ENCODE peak calls at places on chromosomes 3 and 15, in six cellular contexts. One of them, this sample, is unnamed.

GRCh38 chr15:31265090-31265870 is 61.4 kb upstream of the KLF13 start:
- DNase-seq in neural progenitor cell: peak; percentile 9
- DNase-seq in A549: no peak
- DNase-seq in left lung: no peak
- DNase-seq in PC-3: no peak
- DNase-seq in sigmoid colon: peak; percentile 53
- DNase-seq in this sample: peak; percentile 3

GRCh38 chr3:162538466-162538865 is 1041.9 kb downstream of the OTOL1 start:
- DNase-seq in left lung: no peak
- DNase-seq in sigmoid colon: no peak
- DNase-seq in neural progenitor cell: no peak
- DNase-seq in A549: no peak
- DNase-seq in PC-3: no peak
- DNase-seq in this sample: no peak

GRCh38 chr15:100771745-100772144 is 107.9 kb upstream of the ALDH1A3 start:
- DNase-seq in PC-3: no peak
- DNase-seq in sigmoid colon: no peak
- DNase-seq in neural progenitor cell: no peak
- DNase-seq in left lung: no peak
- DNase-seq in A549: no peak
- DNase-seq in this sample: no peak

GRCh38 chr3:101811875-101812274 is 32.9 kb downstream of the NXPE3 start:
- DNase-seq in A549: no peak
- DNase-seq in neural progenitor cell: no peak
- DNase-seq in PC-3: no peak
- DNase-seq in left lung: no peak
- DNase-seq in sigmoid colon: no peak
- DNase-seq in this sample: no peak

GRCh38 chr3:50536471-50537180 is 30.9 kb downstream of the C3orf18 start:
- DNase-seq in sigmoid colon: no peak
- DNase-seq in left lung: no peak
- DNase-seq in A549: no peak
- DNase-seq in PC-3: no peak
- DNase-seq in neural progenitor cell: no peak
- DNase-seq in this sample: no peak

GRCh38 chr3:31522152-31522551 is 10.6 kb upstream of the STT3B start:
- DNase-seq in A549: no peak
- DNase-seq in neural progenitor cell: no peak
- DNase-seq in PC-3: no peak
- DNase-seq in sigmoid colon: no peak
- DNase-seq in left lung: no peak
- DNase-seq in this sample: no peak

GRCh38 chr15:88331291-88331690 is 74.8 kb upstream of the NTRK3 start:
- DNase-seq in A549: peak; percentile 80
- DNase-seq in neural progenitor cell: peak; percentile 90
- DNase-seq in left lung: no peak
- DNase-seq in sigmoid colon: no peak
- DNase-seq in PC-3: peak; percentile 33
- DNase-seq in this sample: no peak

GRCh38 chr3:150451329-150452084 is 43.4 kb downstream of the TSC22D2 start:
- DNase-seq in PC-3: no peak
- DNase-seq in A549: no peak
- DNase-seq in sigmoid colon: no peak
- DNase-seq in left lung: no peak
- DNase-seq in neural progenitor cell: no peak
- DNase-seq in this sample: no peak

GRCh38 chr3:134471521-134472193 is 14.1 kb downstream of the ANAPC13 start:
- DNase-seq in left lung: no peak
- DNase-seq in A549: peak; percentile 72
- DNase-seq in sigmoid colon: no peak
- DNase-seq in PC-3: peak; percentile 83
- DNase-seq in neural progenitor cell: no peak
- DNase-seq in this sample: no peak

GRCh38 chr3:105965384-105965783 is 96.6 kb upstream of the CBLB start:
- DNase-seq in sigmoid colon: no peak
- DNase-seq in left lung: no peak
- DNase-seq in neural progenitor cell: no peak
- DNase-seq in PC-3: no peak
- DNase-seq in A549: no peak
- DNase-seq in this sample: peak; percentile 22

GRCh38 chr15:33154366-33155166 is 39.9 kb downstream of the FMN1 start:
- DNase-seq in sigmoid colon: peak; percentile 76
- DNase-seq in neural progenitor cell: no peak
- DNase-seq in PC-3: no peak
- DNase-seq in A549: no peak
- DNase-seq in left lung: no peak
- DNase-seq in this sample: peak; percentile 26

GRCh38 chr3:168248383-168249047 is 152.8 kb upstream of the GOLIM4 start:
- DNase-seq in neural progenitor cell: peak; percentile 83
- DNase-seq in left lung: peak; percentile 82
- DNase-seq in A549: peak; percentile 16
- DNase-seq in sigmoid colon: no peak
- DNase-seq in PC-3: peak; percentile 65
- DNase-seq in this sample: no peak

GRCh38 chr3:172203522-172204258 is 164.3 kb downstream of the FNDC3B start:
- DNase-seq in A549: peak; percentile 79
- DNase-seq in left lung: no peak
- DNase-seq in sigmoid colon: no peak
- DNase-seq in PC-3: peak; percentile 78
- DNase-seq in neural progenitor cell: peak; percentile 42
- DNase-seq in this sample: no peak
- H3K4me3 ChIP-seq in A549: no peak overlapping the region
- H3K4me3 ChIP-seq in left lung: no peak overlapping the region
- H3K4me3 ChIP-seq in sigmoid colon: no peak overlapping the region
- H3K4me3 ChIP-seq in PC-3: peak overlapping the region; percentile 43
- H3K4me3 ChIP-seq in neural progenitor cell: no peak overlapping the region
- H3K4me3 ChIP-seq in this sample: no peak overlapping the region

DNA sequence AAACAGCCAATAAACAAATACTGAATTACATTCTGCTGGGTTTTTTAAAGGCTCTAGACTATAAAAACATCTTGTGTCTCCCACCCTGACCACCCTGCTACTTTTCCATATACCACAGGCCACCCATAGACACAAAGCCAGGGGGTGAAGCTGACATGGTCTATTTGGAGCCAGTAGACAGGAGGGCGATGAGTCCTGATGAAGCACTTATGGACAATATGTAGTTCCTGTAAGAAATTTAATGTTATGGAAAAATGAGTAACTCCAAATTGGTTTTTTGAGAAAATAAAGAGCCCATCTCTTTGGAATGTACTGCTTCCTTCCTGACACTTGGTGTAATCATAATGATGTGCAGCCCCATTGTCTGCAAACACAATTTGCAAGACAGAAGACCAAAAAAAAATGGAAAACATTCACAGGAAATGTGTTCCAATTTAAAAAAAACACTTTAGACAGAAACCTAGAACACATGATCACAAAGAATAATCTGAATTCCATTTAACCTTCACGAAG is 11.8 kb downstream of the SSR3 start:
- DNase-seq in neural progenitor cell: no peak
- DNase-seq in PC-3: no peak
- DNase-seq in A549: no peak
- DNase-seq in sigmoid colon: no peak
- DNase-seq in left lung: no peak
- DNase-seq in this sample: no peak
- H3K27ac ChIP-seq in neural progenitor cell: no peak overlapping the region
- H3K27ac ChIP-seq in PC-3: no peak overlapping the region
- H3K27ac ChIP-seq in A549: no peak overlapping the region
- H3K27ac ChIP-seq in sigmoid colon: peak overlapping the region; percentile 74
- H3K27ac ChIP-seq in left lung: no peak overlapping the region
- H3K27ac ChIP-seq in this sample: peak overlapping the region; percentile 72

GRCh38 chr3:16173696-16174355 is 654 bp upstream of the GALNT15 start:
- DNase-seq in neural progenitor cell: no peak
- DNase-seq in PC-3: no peak
- DNase-seq in A549: no peak
- DNase-seq in left lung: no peak
- DNase-seq in sigmoid colon: no peak
- DNase-seq in this sample: no peak
- H3K4me1 ChIP-seq in neural progenitor cell: no peaks in the 10 kb centered on the region
- H3K4me1 ChIP-seq in PC-3: peaks cover 4% of the 10 kb centered on the region
- H3K4me1 ChIP-seq in A549: peaks cover 17% of the 10 kb centered on the region
- H3K4me1 ChIP-seq in left lung: peaks cover 6% of the 10 kb centered on the region
- H3K4me1 ChIP-seq in sigmoid colon: no peaks in the 10 kb centered on the region
- H3K4me1 ChIP-seq in this sample: peaks cover 36% of the 10 kb centered on the region

DNA sequence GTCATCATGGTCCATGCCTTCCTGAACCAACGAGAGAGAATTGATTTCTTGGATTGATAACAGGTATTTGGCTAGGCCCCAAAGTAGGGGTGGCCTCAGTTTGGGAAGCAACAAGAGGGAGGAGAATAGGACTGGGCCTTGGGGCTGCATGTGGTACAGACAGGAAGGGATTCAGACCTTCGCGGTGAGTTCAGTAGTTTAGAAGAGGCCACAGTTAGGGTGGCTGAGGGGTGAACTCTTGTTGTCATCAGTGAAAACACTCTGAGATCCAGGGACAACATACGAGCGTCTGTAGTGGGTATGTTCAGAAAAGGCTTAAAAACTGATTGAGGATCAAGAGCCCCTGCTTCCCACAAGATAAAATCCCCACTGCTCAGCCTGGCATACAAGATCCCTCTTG is 220.9 kb upstream of the TLE3 start:
- DNase-seq in sigmoid colon: no peak
- DNase-seq in PC-3: no peak
- DNase-seq in left lung: no peak
- DNase-seq in neural progenitor cell: no peak
- DNase-seq in A549: no peak
- DNase-seq in this sample: no peak
- H3K4me3 ChIP-seq in sigmoid colon: no peak overlapping the region
- H3K4me3 ChIP-seq in PC-3: no peak overlapping the region
- H3K4me3 ChIP-seq in left lung: no peak overlapping the region
- H3K4me3 ChIP-seq in neural progenitor cell: no peak overlapping the region
- H3K4me3 ChIP-seq in A549: no peak overlapping the region
- H3K4me3 ChIP-seq in this sample: no peak overlapping the region

DNA sequence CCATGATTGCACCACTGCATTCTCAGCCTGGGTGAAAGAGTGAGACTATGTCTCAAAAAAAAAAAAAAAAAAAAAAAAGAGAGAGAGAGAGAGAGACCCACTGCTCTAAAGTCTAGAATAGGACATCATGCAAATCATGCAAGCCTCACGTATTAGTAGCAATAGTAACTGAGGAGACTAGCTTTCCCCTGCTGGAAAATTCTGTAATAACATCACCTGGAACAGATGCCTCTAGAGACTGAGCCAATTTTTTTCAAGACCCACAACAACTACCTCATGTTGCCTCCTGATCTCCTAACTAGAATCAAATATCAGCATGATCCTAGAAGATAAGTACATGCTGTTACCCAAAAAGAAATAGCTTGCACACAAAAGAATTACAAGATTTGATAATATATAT is 461.9 kb downstream of the AGBL1 start:
- DNase-seq in neural progenitor cell: no peak
- DNase-seq in PC-3: no peak
- DNase-seq in sigmoid colon: no peak
- DNase-seq in A549: no peak
- DNase-seq in left lung: no peak
- DNase-seq in this sample: no peak
- H3K27ac ChIP-seq in neural progenitor cell: no peak overlapping the region
- H3K27ac ChIP-seq in PC-3: no peak overlapping the region
- H3K27ac ChIP-seq in sigmoid colon: no peak overlapping the region
- H3K27ac ChIP-seq in A549: no peak overlapping the region
- H3K27ac ChIP-seq in left lung: no peak overlapping the region
- H3K27ac ChIP-seq in this sample: no peak overlapping the region

GRCh38 chr3:12954891-12955650 is 113.7 kb upstream of the RPL32 start:
- DNase-seq in sigmoid colon: peak; percentile 94
- DNase-seq in neural progenitor cell: no peak
- DNase-seq in A549: no peak
- DNase-seq in PC-3: no peak
- DNase-seq in left lung: peak; percentile 86
- DNase-seq in this sample: peak; percentile 88

GRCh38 chr3:12957824-12958792 is 115.1 kb downstream of the IQSEC1 start:
- DNase-seq in A549: no peak
- DNase-seq in neural progenitor cell: no peak
- DNase-seq in PC-3: no peak
- DNase-seq in left lung: peak; percentile 43
- DNase-seq in sigmoid colon: no peak
- DNase-seq in this sample: no peak

GRCh38 chr3:12957334-12957733 is 115.9 kb downstream of the IQSEC1 start:
- DNase-seq in sigmoid colon: no peak
- DNase-seq in neural progenitor cell: no peak
- DNase-seq in PC-3: no peak
- DNase-seq in left lung: peak; percentile 29
- DNase-seq in A549: no peak
- DNase-seq in this sample: no peak

GRCh38 chr3:12955651-12956315 is 114.4 kb upstream of the RPL32 start:
- DNase-seq in sigmoid colon: peak; percentile 76
- DNase-seq in PC-3: no peak
- DNase-seq in A549: no peak
- DNase-seq in neural progenitor cell: no peak
- DNase-seq in left lung: peak; percentile 41
- DNase-seq in this sample: no peak

GRCh38 chr3:12956316-12956660 is 114.9 kb upstream of the RPL32 start:
- DNase-seq in left lung: peak; percentile 8
- DNase-seq in neural progenitor cell: no peak
- DNase-seq in A549: no peak
- DNase-seq in PC-3: no peak
- DNase-seq in sigmoid colon: no peak
- DNase-seq in this sample: no peak
- H3K4me1 ChIP-seq in left lung: peaks cover 69% of the 10 kb centered on the region
- H3K4me1 ChIP-seq in neural progenitor cell: peaks cover 17% of the 10 kb centered on the region
- H3K4me1 ChIP-seq in A549: no peaks in the 10 kb centered on the region
- H3K4me1 ChIP-seq in PC-3: no peaks in the 10 kb centered on the region
- H3K4me1 ChIP-seq in sigmoid colon: no peaks in the 10 kb centered on the region
- H3K4me1 ChIP-seq in this sample: peaks cover 100% of the 10 kb centered on the region